ENCODE peak calls at places on chromosomes 5 and 9, in six cellular contexts. O, B, S, N, F and L are unnamed samples.
A peak's percentile ranks its signal among the peaks of the same experiment; 100 is the strongest.

GRCh38 chr5:179371681-179372675 is 26.7 kb upstream of the ADAMTS2 start:
- DNase-seq in O (no peak), B (no peak), S (no peak), N (no peak), F (no peak), L (no peak)

GRCh38 chr9:84054341-84055010 is 73.9 kb downstream of the RMI1 start:
- DNase-seq in O (no peak), B (peak; percentile 71), S (no peak), N (no peak), F (no peak), L (no peak)

GRCh38 chr5:117748336-117748735 is 1173.7 kb upstream of the SEMA6A start:
- DNase-seq in O (no peak), B (no peak), S (no peak), N (no peak), F (no peak), L (no peak)

GRCh38 chr9:129542761-129543160 is 78.1 kb downstream of the C9orf50 start:
- DNase-seq in O (no peak), B (no peak), S (no peak), N (no peak), F (no peak), L (no peak)

GRCh38 chr9:14136047-14136446 is 177.9 kb downstream of the NFIB start:
- DNase-seq in O (no peak), B (no peak), S (no peak), N (no peak), F (no peak), L (no peak)

GRCh38 chr5:97550164-97550563 is 367.1 kb upstream of the RIOK2 start:
- DNase-seq in O (no peak), B (no peak), S (no peak), N (no peak), F (peak; percentile 72), L (no peak)

GRCh38 chr5:170159101-170159698 is 53.5 kb downstream of the FOXI1 start:
- DNase-seq in O (no peak), B (no peak), S (no peak), N (no peak), F (peak; percentile 54), L (no peak)

GRCh38 chr9:21591221-21592062 is 109.3 kb upstream of the IFNE start:
- DNase-seq in O (peak; percentile 25), B (peak; percentile 50), S (no peak), N (no peak), F (peak; percentile 99), L (no peak)

GRCh38 chr9:92180669-92181181 is 65.5 kb upstream of the SPTLC1 start:
- DNase-seq in O (no peak), B (no peak), S (no peak), N (no peak), F (peak; percentile 91), L (no peak)

GRCh38 chr9:121944741-121945191 is 148.3 kb downstream of the TTLL11 start:
- DNase-seq in O (no peak), B (no peak), S (no peak), N (no peak), F (peak; percentile 87), L (no peak)
- H3K4me1 ChIP-seq in O (no peaks in the 10 kb centered on the region), B (no peaks in the 10 kb centered on the region), S (no peaks in the 10 kb centered on the region), N (no peaks in the 10 kb centered on the region), F (peaks cover 9% of the 10 kb centered on the region), L (no peaks in the 10 kb centered on the region)

GRCh38 chr9:102795532-102795931 is 199.6 kb upstream of the CYLC2 start:
- DNase-seq in O (no peak), B (no peak), S (no peak), N (no peak), F (no peak), L (no peak)

DNA sequence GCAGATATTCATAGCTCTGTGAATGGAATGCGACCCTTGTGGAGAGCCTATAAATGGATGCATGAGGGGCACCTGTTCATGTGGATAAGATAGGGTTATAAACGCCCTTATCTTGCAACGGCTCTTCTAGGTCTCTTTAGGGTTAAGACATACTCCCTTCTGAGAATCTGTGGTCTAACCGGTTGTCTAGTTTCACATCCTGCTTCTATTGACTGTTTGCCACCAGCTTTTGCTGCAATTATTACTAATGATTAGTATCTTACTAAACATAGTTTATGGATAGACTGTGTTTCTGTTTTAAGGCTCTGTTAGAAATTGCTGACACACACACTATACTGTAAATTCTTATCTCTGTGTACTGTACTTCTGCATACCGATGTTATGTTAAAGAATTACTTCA is 198.9 kb upstream of the CYLC2 start:
- DNase-seq in O (no peak), B (no peak), S (no peak), N (peak; percentile 83), F (no peak), L (no peak)
- H3K9me3 ChIP-seq in O (no peaks in the 10 kb centered on the region), B (no peaks in the 10 kb centered on the region), S (no peaks in the 10 kb centered on the region), N (no peaks in the 10 kb centered on the region), F (no peaks in the 10 kb centered on the region), L (no peaks in the 10 kb centered on the region)

GRCh38 chr9:109448223-109448622 is 49.9 kb downstream of the PTPN3 start:
- DNase-seq in O (no peak), B (no peak), S (no peak), N (no peak), F (peak; percentile 71), L (no peak)
- H3K27ac ChIP-seq in O (no peak overlapping the region), B (no peak overlapping the region), S (no peak overlapping the region), N (no peak overlapping the region), F (peak overlapping the region; percentile 9), L (no peak overlapping the region)

GRCh38 chr9:132124800-132125199 is 37.1 kb upstream of the NTNG2 start:
- DNase-seq in O (no peak), B (no peak), S (no peak), N (no peak), F (no peak), L (no peak)

GRCh38 chr9:132126837-132127236 is 35.0 kb upstream of the NTNG2 start:
- DNase-seq in O (no peak), B (no peak), S (no peak), N (no peak), F (no peak), L (no peak)

GRCh38 chr9:132125944-132126720 is 35.7 kb upstream of the NTNG2 start:
- DNase-seq in O (no peak), B (no peak), S (no peak), N (no peak), F (no peak), L (no peak)

GRCh38 chr9:132128191-132128590 is 33.7 kb upstream of the NTNG2 start:
- DNase-seq in O (no peak), B (no peak), S (no peak), N (no peak), F (no peak), L (no peak)

GRCh38 chr9:132125361-132125760 is 36.5 kb upstream of the NTNG2 start:
- DNase-seq in O (no peak), B (no peak), S (no peak), N (no peak), F (no peak), L (no peak)
- H3K4me1 ChIP-seq in O (no peaks in the 10 kb centered on the region), B (no peaks in the 10 kb centered on the region), S (no peaks in the 10 kb centered on the region), N (no peaks in the 10 kb centered on the region), F (no peaks in the 10 kb centered on the region), L (peaks cover 13% of the 10 kb centered on the region)